ENCODE peak calls at places on chromosomes 6 and 20, in six cellular contexts. L is SIG-M5; D is activated CD4-positive, alpha-beta T cell treated with anti-CD3 and anti-CD28 coated beads for 1 hour; Z is activated effector memory CD4-positive, alpha-beta T cell treated with Interleukin-2 at 50 U/mL for 16 hours; A is astrocyte of the spinal cord; B is fibroblast of pulmonary artery. C is an unnamed sample.

GRCh38 chr6:5677219-5678000 is 329.3 kb downstream of the NRN1 start:
- DNase-seq in L (no peak), D (no peak), Z (no peak), A (no peak), B (no peak), C (no peak)

GRCh38 chr20:33337119-33337518 is 54.1 kb downstream of the BPIFB1 start:
- DNase-seq in L (no peak), D (no peak), Z (no peak), A (no peak), B (no peak), C (no peak)

GRCh38 chr6:144753023-144753705 is 468.0 kb downstream of the UTRN start:
- DNase-seq in L (no peak), D (no peak), Z (no peak), A (no peak), B (no peak), C (no peak)

GRCh38 chr20:32018269-32019155 is 8.3 kb downstream of the CCM2L start:
- DNase-seq in L (no peak), D (peak; percentile 26), Z (peak; percentile 26), A (no peak), B (no peak), C (peak; percentile 55)

GRCh38 chr6:119171864-119172588 is 93.6 kb upstream of the FAM184A start:
- DNase-seq in L (no peak), D (no peak), Z (no peak), A (no peak), B (no peak), C (no peak)

GRCh38 chr6:6753301-6753700 is 164.8 kb downstream of the LY86 start:
- DNase-seq in L (no peak), D (no peak), Z (no peak), A (no peak), B (no peak), C (no peak)

GRCh38 chr6:110859335-110859792 is 15.2 kb upstream of the AMD1 start:
- DNase-seq in L (no peak), D (no peak), Z (no peak), A (no peak), B (no peak), C (no peak)

GRCh38 chr20:64254571-64255360 is 782 bp upstream of the PCMTD2 start:
- DNase-seq in L (no peak), D (no peak), Z (no peak), A (no peak), B (no peak), C (no peak)

C was measured in activated B cell treated with CpG ODN at 0.5 μM for 24 hours.